ENCODE peak calls at places on chromosomes 4 and X, in eight cellular contexts. D, F, U, W, Z, E, G and M are unnamed samples.

GRCh38 chr4:122728781-122729330 is 3.6 kb upstream of the BBS12 start:
- DNase-seq in E (no peak), G (no peak), W (no peak), D (no peak), F (no peak), U (no peak), Z (no peak), M (no peak)

GRCh38 chr4:52407545-52407944 is 251.6 kb downstream of the USP46 start:
- DNase-seq in Z (peak), E (no peak), G (no peak), W (no peak), U (no peak), F (no peak), D (no peak), M (no peak)

GRCh38 chr4:77618383-77619241 is 13.0 kb downstream of the CXCL13 start:
- DNase-seq in G (no peak), W (peak), F (peak), E (peak), D (no peak), U (peak), Z (peak), M (no peak)

GRCh38 chr4:24476209-24476781 is 108.1 kb downstream of the DHX15 start:
- DNase-seq in U (no peak), F (peak), D (no peak), W (peak), E (peak), G (no peak), Z (no peak), M (no peak)

GRCh38 chrX:113741744-113742143 is 842.1 kb upstream of the HTR2C start:
- DNase-seq in W (no peak), U (no peak), F (peak), Z (no peak), D (no peak), E (peak), G (no peak), M (no peak)

GRCh38 chr4:151952711-151953254 is 192.0 kb upstream of the GATB start:
- DNase-seq in F (no peak), Z (no peak), U (no peak), D (no peak), E (no peak), G (no peak), W (no peak), M (no peak)

GRCh38 chr4:181018998-181019397 is 1224.2 kb upstream of the TENM3 start:
- DNase-seq in W (no peak), U (no peak), Z (no peak), E (no peak), F (no peak), G (no peak), D (no peak), M (no peak)

GRCh38 chrX:115576676-115577075 is 15.7 kb downstream of the PLS3 start:
- DNase-seq in U (no peak), F (no peak), G (no peak), Z (no peak), W (no peak), D (no peak), E (no peak), M (no peak)

GRCh38 chrX:118823263-118824172 is at the start of gene ZCCHC12:
- DNase-seq in G (peak), D (peak), Z (peak), U (no peak), E (peak), F (no peak), W (peak), M (no peak)